ENCODE peak calls at places on chromosomes 2 and 18, in six cellular contexts. D is thyroid gland, A is LHCN-M2, L is NCI-H2171 treated with DMSO at 0.1 percent for 48 hours, H is SK-N-DZ, T is fibroblast of mammary gland. V is an unnamed sample.

GRCh38 chr2:68253211-68254068 is 1.1 kb upstream of the PPP3R1 start:
- DNase-seq in D (no peak), A (peak), L (peak), H (peak), T (peak), V (no peak)

GRCh38 chr2:240231838-240232244 is 91.4 kb upstream of the OTOS start:
- DNase-seq in D (no peak), A (no peak), L (no peak), H (no peak), T (no peak), V (no peak)

GRCh38 chr18:77749189-77749588 is 499.5 kb downstream of the GALR1 start:
- DNase-seq in D (no peak), A (no peak), L (no peak), H (no peak), T (peak), V (no peak)

GRCh38 chr2:52934354-52934898 is 833.2 kb upstream of the CHAC2 start:
- DNase-seq in D (no peak), A (peak), L (no peak), H (no peak), T (peak), V (no peak)

GRCh38 chr2:117170897-117171296 is 643.6 kb upstream of the DDX18 start:
- DNase-seq in D (no peak), A (no peak), L (no peak), H (no peak), T (no peak), V (no peak)

GRCh38 chr2:75619992-75620740 is 26.4 kb upstream of the MRPL19 start:
- DNase-seq in D (no peak), A (no peak), L (no peak), H (no peak), T (no peak), V (no peak)

GRCh38 chr2:80073134-80073561 is 231.4 kb downstream of the LRRTM1 start:
- DNase-seq in D (peak), A (peak), L (peak), H (peak), T (peak), V (no peak)

GRCh38 chr2:103161456-103162289 is 399.8 kb downstream of the TMEM182 start:
- DNase-seq in D (peak), A (peak), L (peak), H (peak), T (peak), V (no peak)

GRCh38 chr2:86238354-86238753 is 39.1 kb downstream of the MRPL35 start:
- DNase-seq in D (no peak), A (no peak), L (no peak), H (no peak), T (no peak), V (no peak)

GRCh38 chr2:128160616-128161275 is 69.7 kb downstream of the UGGT1 start:
- DNase-seq in D (no peak), A (no peak), L (no peak), H (no peak), T (no peak), V (no peak)

GRCh38 chr2:232292395-232293154 is 86.0 kb upstream of the ALPP start:
- DNase-seq in D (peak), A (peak), L (no peak), H (peak), T (peak), V (peak)

GRCh38 chr2:65658871-65659270 is 226.5 kb upstream of the SPRED2 start:
- DNase-seq in D (no peak), A (peak), L (no peak), H (no peak), T (no peak), V (no peak)